ENCODE peak calls at places on chromosomes 7 and 10, in nine cellular contexts. Q is pancreas; M is colonic mucosa; D is osteocyte; R is retinal pigment epithelial cell; B is fibroblast of lung; Z is HepG2; I is cardiac fibroblast; T is CD8-positive, alpha-beta T cell. F is an unnamed sample.

GRCh38 chr10:113305871-113306270 is 247.0 kb upstream of the HABP2 start:
- DNase-seq in R (no peak), T (no peak), D (no peak), I (peak), M (no peak), Q (no peak), Z (no peak), B (peak), F (no peak)

GRCh38 chr7:128148676-128149075 is 92.4 kb upstream of the LEP start:
- DNase-seq in M (no peak), Z (no peak), R (no peak), Q (no peak), B (no peak), D (peak), T (no peak), I (no peak), F (no peak)

GRCh38 chr7:14288701-14289100 is 299.2 kb upstream of the ETV1 start:
- DNase-seq in Q (no peak), I (no peak), M (no peak), T (no peak), D (no peak), R (no peak), B (peak), Z (no peak), F (no peak)

GRCh38 chr10:27531336-27531847 is 27.3 kb downstream of the RAB18 start:
- DNase-seq in M (no peak), B (no peak), D (no peak), R (no peak), Z (no peak), T (no peak), Q (no peak), I (no peak), F (no peak)

GRCh38 chr10:1416456-1417037 is 320.8 kb downstream of the ADARB2 start:
- DNase-seq in D (peak), M (no peak), Q (no peak), B (no peak), I (no peak), T (no peak), Z (no peak), R (no peak), F (no peak)

GRCh38 chr10:104049497-104050250 is 36.0 kb downstream of the COL17A1 start:
- DNase-seq in Z (no peak), M (peak), D (no peak), Q (no peak), I (peak), T (no peak), B (peak), R (peak), F (no peak)

GRCh38 chr10:94630017-94630688 is 53.4 kb upstream of the CYP2C18 start:
- DNase-seq in Q (no peak), I (peak), B (peak), T (no peak), M (no peak), Z (peak), D (no peak), R (no peak), F (no peak)

GRCh38 chr10:101939718-101940117 is 96.1 kb upstream of the KCNIP2 start:
- DNase-seq in M (no peak), B (no peak), I (no peak), Z (no peak), T (no peak), D (no peak), Q (no peak), R (no peak), F (no peak)

GRCh38 chr10:125291841-125292240 is 131.5 kb upstream of the CTBP2 start:
- DNase-seq in M (no peak), T (no peak), Z (no peak), I (no peak), B (no peak), R (no peak), D (no peak), Q (no peak), F (no peak)

GRCh38 chr7:155412416-155413253 is 45.3 kb upstream of the EN2 start:
- DNase-seq in R (no peak), B (no peak), D (no peak), Q (peak), T (peak), I (peak), Z (peak), M (peak), F (no peak)

GRCh38 chr10:79128923-79129305 is 60.1 kb downstream of the ZMIZ1 start:
- DNase-seq in R (no peak), Q (no peak), T (no peak), B (no peak), I (no peak), M (no peak), D (no peak), Z (no peak), F (no peak)

GRCh38 chr10:100043796-100044195 is 34.0 kb upstream of the DNMBP start:
- DNase-seq in M (no peak), B (peak), T (no peak), I (peak), Q (no peak), R (no peak), D (no peak), Z (no peak), F (peak)

GRCh38 chr10:117421985-117422384 is 46.7 kb upstream of the PDZD8 start:
- DNase-seq in Z (no peak), D (no peak), I (no peak), B (no peak), M (no peak), T (no peak), R (no peak), Q (no peak), F (no peak)

GRCh38 chr7:128932862-128933821 is 4.6 kb upstream of the IRF5 start:
- DNase-seq in D (no peak), Z (no peak), T (no peak), R (no peak), I (peak), B (no peak), Q (no peak), M (no peak), F (peak)

GRCh38 chr7:28695300-28696261 is 262.5 kb downstream of the TRIL start:
- DNase-seq in B (peak), D (no peak), T (no peak), Z (no peak), I (no peak), R (no peak), Q (no peak), M (no peak), F (peak)

GRCh38 chr10:77311186-77311585 is 326.4 kb downstream of the KCNMA1 start:
- DNase-seq in Z (no peak), M (no peak), T (no peak), Q (no peak), R (no peak), I (no peak), D (no peak), B (no peak), F (no peak)

GRCh38 chr10:20714518-20714917 is 182.6 kb downstream of the NEBL start:
- DNase-seq in R (no peak), Z (no peak), T (no peak), B (no peak), I (no peak), M (no peak), Q (no peak), D (no peak), F (no peak)

GRCh38 chr7:2140216-2140870 is 92.4 kb downstream of the MAD1L1 start:
- DNase-seq in B (no peak), D (no peak), R (no peak), I (no peak), Z (no peak), M (no peak), Q (no peak), T (no peak), F (no peak)

GRCh38 chr10:110512461-110513187 is 14.9 kb downstream of the DUSP5 start:
- DNase-seq in Z (no peak), M (no peak), D (no peak), T (no peak), R (no peak), B (peak), I (peak), Q (no peak), F (no peak)

GRCh38 chr10:99619090-99619800 is 994 bp downstream of the SLC25A28 start:
- DNase-seq in Q (no peak), D (no peak), T (no peak), I (peak), Z (no peak), R (no peak), B (peak), M (peak), F (no peak)

GRCh38 chr10:64271983-64272382 is 750.8 kb downstream of the REEP3 start:
- DNase-seq in M (no peak), I (peak), Q (no peak), B (no peak), T (no peak), Z (no peak), D (no peak), R (no peak), F (no peak)

GRCh38 chr10:31759124-31759798 is 169.4 kb downstream of the ARHGAP12 start:
- DNase-seq in Z (peak), T (peak), R (no peak), Q (peak), M (peak), B (peak), I (peak), D (no peak), F (peak)

GRCh38 chr10:102312683-102313082 is 67.4 kb downstream of the GBF1 start:
- DNase-seq in I (peak), R (no peak), B (no peak), Q (no peak), D (no peak), T (no peak), Z (no peak), M (no peak), F (no peak)

GRCh38 chr10:8034666-8035640 is 19.5 kb upstream of the GATA3 start:
- DNase-seq in M (no peak), Z (no peak), I (no peak), B (no peak), T (no peak), D (no peak), R (peak), Q (no peak), F (no peak)

GRCh38 chr10:35657621-35658020 is 15.5 kb upstream of the FZD8 start:
- DNase-seq in R (no peak), M (no peak), D (no peak), T (no peak), I (no peak), Q (no peak), Z (no peak), B (no peak), F (no peak)

GRCh38 chr10:35659456-35659855 is 17.4 kb upstream of the FZD8 start:
- DNase-seq in Z (no peak), T (no peak), R (no peak), M (no peak), I (no peak), D (no peak), Q (no peak), B (no peak), F (no peak)

DNA sequence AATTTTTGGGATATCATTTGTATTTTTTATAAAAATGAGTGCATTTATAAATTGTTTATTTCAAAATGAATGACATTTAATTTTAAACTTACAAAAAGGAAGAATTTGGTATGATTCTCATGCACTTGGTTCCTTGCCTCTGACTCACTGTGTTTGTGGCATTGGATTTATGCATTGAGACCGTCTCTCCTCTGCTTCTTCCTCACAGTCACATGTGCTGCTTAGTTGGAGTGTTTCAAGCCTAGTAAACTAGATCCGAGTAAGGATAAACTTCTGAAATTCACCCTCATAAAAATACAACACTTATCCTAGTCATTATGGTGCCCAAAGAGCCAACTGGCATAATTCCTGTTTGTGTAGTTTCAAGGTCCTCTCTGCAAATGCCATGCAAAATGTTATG is 19.1 kb upstream of the FZD8 start:
- DNase-seq in M (no peak), D (no peak), I (no peak), R (no peak), T (no peak), B (no peak), Z (no peak), Q (no peak), F (no peak)
- TF ChIP-seq CTCF in M (no peak), D (no peak), I (no peak), R (no peak), T (no peak), B (no peak), Z (no peak), Q (no peak), F (no peak)

DNA sequence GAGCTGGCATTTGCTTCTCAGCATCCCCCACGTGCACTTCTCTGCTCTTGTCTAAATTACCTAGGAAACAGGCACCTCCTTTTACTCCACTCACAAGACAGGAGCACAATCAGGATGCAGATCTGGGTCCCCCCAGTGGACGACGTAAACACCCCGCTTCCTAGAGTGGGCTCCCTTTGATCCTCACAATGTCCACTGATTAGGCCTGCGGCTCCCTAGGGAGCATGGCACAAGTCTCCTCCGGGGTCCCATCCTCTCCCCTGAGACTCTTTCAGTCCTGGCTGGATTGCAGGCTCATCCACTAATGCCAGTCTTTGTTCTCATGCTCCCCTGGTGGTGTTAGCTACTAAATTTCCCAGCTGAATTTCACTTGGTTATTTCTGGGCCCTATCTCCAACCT is 98.3 kb downstream of the GLI3 start:
- DNase-seq in M (no peak), B (no peak), D (no peak), T (no peak), R (no peak), Q (no peak), Z (no peak), I (no peak), F (no peak)
- TF ChIP-seq CTCF in M (no peak), B (no peak), D (no peak), T (no peak), R (peak), Q (no peak), Z (no peak), I (no peak), F (no peak)

GRCh38 chr10:70926215-70927000 is 38.0 kb upstream of the PCBD1 start:
- DNase-seq in I (no peak), T (no peak), R (no peak), D (no peak), M (no peak), Q (no peak), B (no peak), Z (no peak), F (no peak)
- TF ChIP-seq CTCF in I (no peak), T (no peak), R (no peak), D (no peak), M (no peak), Q (no peak), B (no peak), Z (no peak), F (no peak)

GRCh38 chr10:114874827-114875541 is 53.4 kb downstream of the FHIP2A start:
- DNase-seq in I (no peak), Q (no peak), M (no peak), D (no peak), R (no peak), B (peak), T (no peak), Z (peak), F (no peak)

GRCh38 chr10:114876602-114877300 is 55.2 kb downstream of the FHIP2A start:
- DNase-seq in D (peak), Z (peak), I (peak), R (no peak), Q (peak), B (peak), T (peak), M (peak), F (peak)

GRCh38 chr10:114879093-114879492 is 57.5 kb downstream of the FHIP2A start:
- DNase-seq in R (no peak), T (no peak), M (no peak), D (no peak), B (no peak), I (no peak), Q (no peak), Z (no peak), F (no peak)

GRCh38 chr10:114876169-114876568 is 54.6 kb downstream of the FHIP2A start:
- DNase-seq in M (no peak), I (peak), Z (peak), R (no peak), B (no peak), D (no peak), T (no peak), Q (no peak), F (no peak)

GRCh38 chr10:114877301-114877644 is 55.7 kb downstream of the FHIP2A start:
- DNase-seq in B (no peak), Q (no peak), M (no peak), R (no peak), D (no peak), I (no peak), T (no peak), Z (no peak), F (no peak)
- TF ChIP-seq CTCF in B (no peak), Q (no peak), M (no peak), R (no peak), D (no peak), I (no peak), T (no peak), Z (no peak), F (no peak)

GRCh38 chr7:26280097-26280496 is 11.6 kb upstream of the SNX10 start:
- DNase-seq in R (no peak), B (no peak), I (no peak), Q (no peak), D (no peak), T (no peak), M (no peak), Z (no peak), F (no peak)
- TF ChIP-seq CTCF in R (no peak), B (no peak), I (no peak), Q (no peak), D (no peak), T (no peak), M (no peak), Z (no peak), F (no peak)

GRCh38 chr7:51352174-51353145 is 35.9 kb upstream of the COBL start:
- DNase-seq in Q (no peak), Z (no peak), R (no peak), T (no peak), D (peak), I (no peak), M (no peak), B (no peak), F (no peak)

GRCh38 chr7:51357821-51358220 is 41.2 kb upstream of the COBL start:
- DNase-seq in I (no peak), Z (no peak), M (no peak), T (no peak), D (no peak), B (no peak), R (no peak), Q (no peak), F (no peak)

GRCh38 chr7:51354434-51354833 is 37.8 kb upstream of the COBL start:
- DNase-seq in Q (no peak), M (no peak), R (no peak), B (no peak), Z (no peak), D (no peak), I (no peak), T (no peak), F (no peak)

GRCh38 chr7:51354897-51355296 is 38.3 kb upstream of the COBL start:
- DNase-seq in Z (no peak), B (no peak), D (peak), Q (no peak), I (no peak), M (no peak), T (no peak), R (no peak), F (no peak)

DNA sequence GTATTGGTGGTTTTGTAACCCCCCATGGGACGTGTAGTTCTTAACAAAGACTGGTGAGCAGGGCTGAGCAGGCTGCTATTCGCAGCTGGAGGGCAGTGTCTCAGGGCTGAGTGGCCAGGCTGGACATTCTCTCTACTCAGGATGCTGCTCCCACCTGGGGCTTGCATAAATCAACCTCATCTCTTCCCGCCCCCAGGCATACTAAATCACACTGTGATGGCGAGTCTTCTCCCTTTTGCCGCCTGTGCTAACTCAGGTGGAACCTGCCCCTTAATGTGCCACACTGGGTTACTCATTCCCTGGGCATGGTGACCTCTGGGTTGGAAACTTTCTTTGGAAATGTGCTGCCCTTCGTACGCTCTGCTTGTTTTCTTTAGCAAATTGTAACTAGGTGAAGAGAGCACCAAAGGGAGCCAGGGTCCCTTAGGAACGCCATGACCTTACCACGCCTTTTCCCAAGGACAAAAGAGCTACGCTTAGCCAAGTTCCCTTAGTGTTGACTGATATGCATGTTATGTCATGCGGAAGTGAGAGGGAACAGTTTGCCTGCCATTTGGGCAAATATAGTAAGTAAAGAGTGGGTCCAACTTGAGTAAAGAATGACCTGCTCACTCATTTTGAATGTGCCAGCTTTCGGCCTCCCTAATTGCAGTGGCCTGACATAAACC is 40.4 kb upstream of the COBL start:
- DNase-seq in M (no peak), I (no peak), Q (peak), R (no peak), D (peak), T (no peak), Z (peak), B (no peak), F (no peak)
- TF ChIP-seq CTCF in M (no peak), I (no peak), Q (no peak), R (no peak), D (no peak), T (no peak), Z (no peak), B (no peak), F (no peak)

GRCh38 chr10:96791902-96792301 is 40.2 kb upstream of the LCOR start:
- DNase-seq in I (no peak), Z (no peak), R (no peak), B (no peak), T (no peak), M (no peak), D (no peak), Q (no peak), F (no peak)

GRCh38 chr10:96794786-96795733 is 37.0 kb upstream of the LCOR start:
- DNase-seq in D (peak), Q (no peak), Z (peak), B (no peak), T (no peak), R (no peak), I (no peak), M (peak), F (no peak)

GRCh38 chr10:96784253-96784652 is 47.8 kb upstream of the LCOR start:
- DNase-seq in Q (no peak), M (no peak), T (no peak), Z (no peak), R (no peak), I (no peak), D (no peak), B (no peak), F (no peak)

DNA sequence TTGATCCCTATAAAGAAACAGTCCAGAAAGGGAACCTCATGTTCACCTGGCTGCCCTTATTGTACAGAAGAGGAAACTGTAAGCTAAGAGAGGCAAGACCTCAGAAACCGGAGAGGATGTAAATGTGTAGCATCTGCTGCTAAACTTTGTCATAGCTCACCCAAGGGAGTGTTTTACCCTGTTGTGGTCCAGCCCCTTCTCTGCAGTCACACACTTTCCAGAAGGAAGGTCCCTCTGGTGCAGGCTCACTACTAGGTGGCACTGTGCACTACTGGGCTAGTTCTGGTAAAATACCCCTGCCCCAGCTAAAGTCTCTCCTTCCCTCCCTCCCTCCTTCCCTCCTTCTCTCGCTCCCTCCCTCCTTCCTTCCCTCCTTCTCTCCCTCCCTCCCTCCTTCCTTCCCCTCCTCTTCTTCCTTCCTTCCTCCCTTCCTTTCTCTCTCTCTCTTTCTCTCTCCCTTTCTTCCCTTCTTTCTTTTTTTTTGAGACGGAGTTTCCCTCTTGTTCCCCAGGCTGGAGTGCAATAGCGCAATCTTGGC is 42.5 kb upstream of the LCOR start:
- DNase-seq in D (no peak), Z (no peak), Q (no peak), B (no peak), T (no peak), I (no peak), M (no peak), R (no peak), F (no peak)
- TF ChIP-seq CTCF in D (no peak), Z (peak), Q (no peak), B (no peak), T (no peak), I (no peak), M (no peak), R (no peak), F (no peak)

F was measured in tibial nerve.